ENCODE peak calls at places on chromosome 14, in four cellular contexts. B is progenitor cell of endocrine pancreas, C is EL, R is mesenteric fat pad. F is an unnamed sample.

GRCh38 chr14:95523818-95524448 is 7.5 kb upstream of the SYNE3 start:
- DNase-seq in B (no peak), C (peak), R (no peak), F (no peak)

GRCh38 chr14:69208665-69209064 is 17.4 kb downstream of the EXD2 start:
- DNase-seq in B (no peak), C (no peak), R (no peak), F (no peak)

GRCh38 chr14:58109761-58110160 is 42.3 kb downstream of the ARMH4 start:
- DNase-seq in B (no peak), C (no peak), R (no peak), F (no peak)

GRCh38 chr14:62691613-62692489 is 353.4 kb downstream of the KCNH5 start:
- DNase-seq in B (no peak), C (peak), R (no peak), F (peak)

GRCh38 chr14:80862983-80863382 is 78.6 kb downstream of the CEP128 start:
- DNase-seq in B (no peak), C (no peak), R (no peak), F (no peak)

GRCh38 chr14:95833429-95833828 is 43.2 kb upstream of the TUNAR start:
- DNase-seq in B (no peak), C (no peak), R (no peak), F (no peak)

GRCh38 chr14:78530078-78530477 is 359.9 kb downstream of the NRXN3 start:
- DNase-seq in B (peak), C (peak), R (no peak), F (peak)

GRCh38 chr14:39673141-39674133 is 241.2 kb upstream of the FBXO33 start:
- DNase-seq in B (no peak), C (no peak), R (no peak), F (no peak)

GRCh38 chr14:50397461-50398196 is 948 bp upstream of the CDKL1 start:
- DNase-seq in B (no peak), C (peak), R (no peak), F (no peak)

GRCh38 chr14:103334644-103335603 is 887 bp downstream of the EIF5 start:
- DNase-seq in B (peak), C (peak), R (peak), F (peak)

GRCh38 chr14:89491701-89492381 is 74.8 kb upstream of the FOXN3 start:
- DNase-seq in B (no peak), C (no peak), R (no peak), F (no peak)

GRCh38 chr14:100629696-100630095 is 42.5 kb upstream of the BEGAIN start:
- DNase-seq in B (no peak), C (no peak), R (no peak), F (no peak)

GRCh38 chr14:102390064-102390463 is 27.3 kb downstream of the TECPR2 start:
- DNase-seq in B (no peak), C (no peak), R (no peak), F (peak)

GRCh38 chr14:77228056-77228455 is 43.0 kb downstream of the NGB start:
- DNase-seq in B (no peak), C (no peak), R (no peak), F (no peak)

GRCh38 chr14:49861923-49862673 is 9.5 kb upstream of the NEMF start:
- DNase-seq in B (peak), C (peak), R (peak), F (peak)

GRCh38 chr14:61730756-61731373 is 31.4 kb upstream of the SNAPC1 start:
- DNase-seq in B (no peak), C (no peak), R (no peak), F (no peak)

GRCh38 chr14:78863143-78863542 is 693.0 kb downstream of the NRXN3 start:
- DNase-seq in B (peak), C (peak), R (no peak), F (peak)